ENCODE peak calls at places on chromosome 20, in seven cellular contexts. Y, F, G, K, W, N and D are unnamed samples.

GRCh38 chr20:30506100-30506499 is 751.4 kb upstream of the DEFB115 start:
- DNase-seq in F (no peak), K (no peak), G (peak), W (no peak), N (no peak), Y (no peak), D (no peak)

GRCh38 chr20:58432190-58432954 is 43.3 kb downstream of the VAPB start:
- DNase-seq in K (no peak), F (no peak), Y (no peak), N (no peak), W (no peak), G (no peak), D (peak)

GRCh38 chr20:39851459-39851858 is 837.6 kb downstream of the MAFB start:
- DNase-seq in W (no peak), F (no peak), K (no peak), Y (no peak), N (no peak), G (no peak), D (no peak)

GRCh38 chr20:24938498-24938897 is 10.6 kb upstream of the CST7 start:
- DNase-seq in N (no peak), K (no peak), F (no peak), G (no peak), Y (no peak), W (no peak), D (no peak)

GRCh38 chr20:33732166-33732970 is 572 bp downstream of the ZNF341 start:
- DNase-seq in F (no peak), W (peak), Y (peak), N (no peak), K (peak), G (no peak), D (peak)

GRCh38 chr20:45347297-45347935 is 808 bp downstream of the SDC4 start:
- DNase-seq in N (no peak), K (no peak), F (no peak), Y (peak), G (no peak), W (no peak), D (peak)

GRCh38 chr20:58246346-58246745 is 17.9 kb upstream of the ANKRD60 start:
- DNase-seq in G (no peak), W (peak), N (no peak), Y (no peak), F (no peak), K (no peak), D (no peak)

GRCh38 chr20:34318609-34319443 is 15.7 kb upstream of the AHCY start:
- DNase-seq in G (no peak), F (no peak), Y (no peak), W (no peak), N (no peak), K (no peak), D (no peak)

GRCh38 chr20:34328928-34329677 is 25.9 kb upstream of the AHCY start:
- DNase-seq in F (no peak), N (no peak), G (no peak), Y (no peak), W (no peak), K (no peak), D (no peak)

GRCh38 chr20:59010995-59011873 is 4.2 kb upstream of the CTSZ start:
- DNase-seq in N (no peak), F (no peak), Y (peak), W (no peak), K (no peak), G (no peak), D (peak)

GRCh38 chr20:56442381-56443365 is 25.8 kb upstream of the RTF2 start:
- DNase-seq in K (no peak), W (no peak), Y (no peak), F (no peak), N (no peak), G (no peak), D (peak)

GRCh38 chr20:46303176-46303956 is 4.9 kb downstream of the CDH22 start:
- DNase-seq in N (no peak), Y (no peak), W (no peak), K (no peak), G (no peak), F (no peak), D (no peak)

GRCh38 chr20:49276895-49277785 is 717 bp downstream of the ZNFX1 start:
- DNase-seq in G (no peak), N (peak), Y (no peak), F (peak), W (no peak), K (no peak), D (peak)

GRCh38 chr20:11366660-11367059 is 551.0 kb upstream of the BTBD3 start:
- DNase-seq in K (no peak), F (no peak), Y (no peak), G (no peak), W (no peak), N (no peak), D (no peak)

GRCh38 chr20:34874094-34874654 is 1.5 kb upstream of the GGT7 start:
- DNase-seq in N (peak), W (peak), G (no peak), Y (peak), F (peak), K (peak), D (peak)

GRCh38 chr20:40286991-40287531 is 402.0 kb downstream of the MAFB start:
- DNase-seq in K (no peak), N (no peak), G (no peak), F (peak), W (no peak), Y (peak), D (peak)

GRCh38 chr20:34049389-34049788 is 55.7 kb downstream of the RALY start:
- DNase-seq in N (no peak), G (no peak), W (no peak), K (no peak), Y (no peak), F (no peak), D (no peak)

GRCh38 chr20:12243327-12243726 is 325.6 kb downstream of the BTBD3 start:
- DNase-seq in W (no peak), Y (no peak), G (no peak), K (no peak), F (no peak), N (no peak), D (no peak)

GRCh38 chr20:34531608-34532265 is 15.5 kb downstream of the DYNLRB1 start:
- DNase-seq in W (no peak), F (peak), Y (no peak), K (no peak), G (no peak), N (no peak), D (peak)

GRCh38 chr20:16219182-16219581 is 354.1 kb downstream of the KIF16B start:
- DNase-seq in K (no peak), Y (no peak), W (no peak), F (no peak), G (no peak), N (no peak), D (no peak)

GRCh38 chr20:25487306-25487705 is 79.8 kb downstream of the GINS1 start:
- DNase-seq in W (no peak), N (no peak), F (no peak), G (no peak), K (no peak), Y (no peak), D (no peak)

GRCh38 chr20:64010711-64011237 is 25.2 kb upstream of the C20orf204 start:
- DNase-seq in N (no peak), W (no peak), Y (no peak), F (no peak), G (no peak), K (peak), D (no peak)

GRCh38 chr20:33370296-33370695 is 31.0 kb downstream of the CDK5RAP1 start:
- DNase-seq in G (no peak), F (no peak), N (no peak), W (no peak), K (no peak), Y (peak), D (no peak)

GRCh38 chr20:60056345-60057122 is 98.3 kb downstream of the CDH26 start:
- DNase-seq in N (no peak), W (no peak), K (no peak), Y (no peak), G (no peak), F (no peak), D (peak)

GRCh38 chr20:59006167-59006863 is 739 bp downstream of the CTSZ start:
- DNase-seq in K (no peak), N (no peak), F (peak), Y (no peak), G (no peak), W (no peak), D (peak)

GRCh38 chr20:14582855-14583254 is 245.4 kb upstream of the FLRT3 start:
- DNase-seq in Y (no peak), W (no peak), F (no peak), N (no peak), K (no peak), G (no peak), D (no peak)

GRCh38 chr20:10090588-10091166 is 55.9 kb downstream of the ANKEF1 start:
- DNase-seq in G (peak), N (peak), Y (peak), F (peak), K (no peak), W (peak), D (no peak)

GRCh38 chr20:57632286-57632685 is 12.1 kb upstream of the ZBP1 start:
- DNase-seq in Y (no peak), W (no peak), G (no peak), K (no peak), N (no peak), F (no peak), D (no peak)

GRCh38 chr20:33884633-33885032 is 73.5 kb downstream of the CHMP4B start:
- DNase-seq in Y (no peak), G (no peak), K (no peak), F (no peak), W (no peak), N (no peak), D (no peak)

GRCh38 chr20:57397693-57398108 is 6.5 kb downstream of the RBM38 start:
- DNase-seq in W (no peak), G (no peak), N (no peak), F (peak), Y (peak), K (no peak), D (peak)

GRCh38 chr20:53622247-53623114 is 28.8 kb upstream of the ZNF217 start:
- DNase-seq in F (no peak), W (no peak), N (no peak), Y (peak), K (peak), G (no peak), D (peak)

GRCh38 chr20:39302312-39302711 is 340.2 kb downstream of the DHX35 start:
- DNase-seq in Y (no peak), N (no peak), K (no peak), F (no peak), W (no peak), G (no peak), D (no peak)

GRCh38 chr20:5400164-5400762 is 83.5 kb upstream of the PROKR2 start:
- DNase-seq in Y (no peak), F (no peak), N (no peak), K (no peak), G (no peak), W (no peak), D (no peak)

GRCh38 chr20:58571942-58572666 is 56.9 kb upstream of the APCDD1L start:
- DNase-seq in W (no peak), F (no peak), G (no peak), K (no peak), N (no peak), Y (no peak), D (peak)

GRCh38 chr20:64139200-64140081 is 24.8 kb upstream of the MYT1 start:
- DNase-seq in Y (no peak), F (peak), W (no peak), N (no peak), K (no peak), G (no peak), D (peak)

GRCh38 chr20:22690616-22691179 is 106.3 kb upstream of the FOXA2 start:
- DNase-seq in N (no peak), F (no peak), K (no peak), Y (no peak), W (no peak), G (no peak), D (no peak)

GRCh38 chr20:53045941-53046340 is 73.8 kb downstream of the TSHZ2 start:
- DNase-seq in K (no peak), G (no peak), Y (no peak), F (no peak), N (no peak), W (no peak), D (no peak)

GRCh38 chr20:47677314-47678129 is 107.8 kb downstream of the SULF2 start:
- DNase-seq in N (peak), W (peak), G (peak), Y (peak), K (no peak), F (peak), D (no peak)

GRCh38 chr20:58084966-58085365 is 143.5 kb downstream of the ANKRD60 start:
- DNase-seq in W (no peak), G (no peak), F (no peak), N (no peak), Y (no peak), K (no peak), D (no peak)

GRCh38 chr20:16476032-16476431 is 97.2 kb downstream of the KIF16B start:
- DNase-seq in F (no peak), Y (no peak), N (peak), W (peak), G (no peak), K (peak), D (no peak)

GRCh38 chr20:2673453-2673852 is 9.4 kb upstream of the IDH3B start:
- DNase-seq in W (no peak), Y (no peak), F (no peak), N (no peak), G (no peak), K (no peak), D (no peak)
- TF ChIP-seq EP300 in W (no peak), Y (no peak), F (no peak), N (no peak), G (no peak), K (no peak), D (no peak)

GRCh38 chr20:20712004-20712473 is 405 bp downstream of the RALGAPA2 start:
- DNase-seq in Y (peak), K (no peak), F (no peak), N (no peak), G (no peak), W (no peak), D (no peak)
- TF ChIP-seq EP300 in Y (no peak), K (no peak), F (no peak), N (no peak), G (no peak), W (no peak), D (no peak)

GRCh38 chr20:635028-635427 is 18.0 kb downstream of the SRXN1 start:
- DNase-seq in Y (no peak), G (no peak), W (no peak), N (no peak), K (no peak), F (no peak), D (no peak)
- TF ChIP-seq EP300 in Y (no peak), G (no peak), W (no peak), N (no peak), K (no peak), F (no peak), D (no peak)

GRCh38 chr20:37471741-37472235 is 49.3 kb upstream of the NNAT start:
- DNase-seq in K (no peak), W (no peak), N (no peak), F (no peak), Y (no peak), G (no peak), D (no peak)

GRCh38 chr20:37474386-37474785 is 46.7 kb upstream of the NNAT start:
- DNase-seq in Y (no peak), K (no peak), F (no peak), N (no peak), W (no peak), G (no peak), D (peak)

GRCh38 chr20:37469531-37469930 is 51.5 kb upstream of the NNAT start:
- DNase-seq in W (no peak), K (no peak), F (no peak), N (no peak), Y (no peak), G (no peak), D (no peak)

GRCh38 chr20:37475258-37475657 is 45.8 kb upstream of the NNAT start:
- DNase-seq in K (no peak), W (no peak), N (no peak), Y (no peak), F (no peak), G (no peak), D (peak)

GRCh38 chr20:37473249-37474000 is 47.6 kb upstream of the NNAT start:
- DNase-seq in N (no peak), F (no peak), G (no peak), K (no peak), Y (no peak), W (no peak), D (peak)
- TF ChIP-seq EP300 in N (no peak), F (no peak), G (no peak), K (no peak), Y (no peak), W (no peak), D (no peak)

DNA sequence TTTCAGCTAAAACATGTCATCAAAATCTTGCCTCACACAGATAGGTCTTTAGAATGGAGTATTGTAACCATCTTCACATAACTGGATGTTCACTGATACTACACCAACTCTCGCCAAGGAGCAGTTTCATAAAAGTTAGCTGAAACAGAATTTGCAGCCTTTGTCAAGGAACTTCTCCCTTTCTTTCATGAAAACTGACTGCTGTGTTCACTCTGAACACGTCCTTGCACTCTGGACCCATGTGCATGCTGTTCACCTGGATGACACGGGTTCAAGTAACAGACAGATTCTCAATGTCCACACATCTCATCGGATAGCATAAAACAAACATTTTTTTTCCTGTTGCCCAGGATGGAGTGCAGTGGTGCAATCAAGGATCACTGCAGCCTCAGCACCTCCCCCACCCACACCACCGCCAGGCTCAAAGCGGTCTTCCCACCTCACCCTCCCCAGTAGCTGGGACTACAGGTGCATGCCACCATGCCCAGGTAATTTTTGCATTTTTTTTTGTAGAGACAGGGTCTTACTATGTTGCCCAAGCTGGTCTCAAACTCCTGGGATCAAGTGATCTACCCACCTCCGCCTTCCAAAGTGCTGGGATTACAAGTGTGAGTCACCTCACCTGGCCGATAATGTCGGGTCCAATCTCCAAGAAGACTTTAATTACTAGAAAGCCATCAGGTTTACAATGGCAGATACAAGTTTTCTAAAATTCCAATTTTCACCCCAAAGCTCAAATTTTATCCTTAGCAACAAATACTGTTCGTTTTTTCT is 9.4 kb downstream of the DIDO1 start:
- DNase-seq in G (no peak), F (no peak), K (no peak), Y (no peak), N (no peak), W (no peak), D (no peak)
- TF ChIP-seq EP300 in G (no peak), F (no peak), K (no peak), Y (no peak), N (no peak), W (no peak), D (no peak)

GRCh38 chr20:21301940-21302644 is 1.0 kb upstream of the XRN2 start:
- DNase-seq in K (no peak), G (no peak), W (no peak), F (no peak), Y (no peak), N (no peak), D (no peak)

GRCh38 chr20:21303872-21304586 is 898 bp downstream of the XRN2 start:
- DNase-seq in N (no peak), K (no peak), G (no peak), F (no peak), W (no peak), Y (no peak), D (no peak)

GRCh38 chr20:21308340-21308739 is 5.2 kb downstream of the XRN2 start:
- DNase-seq in G (no peak), Y (no peak), F (no peak), W (no peak), N (no peak), K (no peak), D (no peak)

GRCh38 chr20:21302645-21303060 is 478 bp upstream of the XRN2 start:
- DNase-seq in Y (no peak), F (no peak), K (no peak), N (no peak), G (no peak), W (no peak), D (no peak)

DNA sequence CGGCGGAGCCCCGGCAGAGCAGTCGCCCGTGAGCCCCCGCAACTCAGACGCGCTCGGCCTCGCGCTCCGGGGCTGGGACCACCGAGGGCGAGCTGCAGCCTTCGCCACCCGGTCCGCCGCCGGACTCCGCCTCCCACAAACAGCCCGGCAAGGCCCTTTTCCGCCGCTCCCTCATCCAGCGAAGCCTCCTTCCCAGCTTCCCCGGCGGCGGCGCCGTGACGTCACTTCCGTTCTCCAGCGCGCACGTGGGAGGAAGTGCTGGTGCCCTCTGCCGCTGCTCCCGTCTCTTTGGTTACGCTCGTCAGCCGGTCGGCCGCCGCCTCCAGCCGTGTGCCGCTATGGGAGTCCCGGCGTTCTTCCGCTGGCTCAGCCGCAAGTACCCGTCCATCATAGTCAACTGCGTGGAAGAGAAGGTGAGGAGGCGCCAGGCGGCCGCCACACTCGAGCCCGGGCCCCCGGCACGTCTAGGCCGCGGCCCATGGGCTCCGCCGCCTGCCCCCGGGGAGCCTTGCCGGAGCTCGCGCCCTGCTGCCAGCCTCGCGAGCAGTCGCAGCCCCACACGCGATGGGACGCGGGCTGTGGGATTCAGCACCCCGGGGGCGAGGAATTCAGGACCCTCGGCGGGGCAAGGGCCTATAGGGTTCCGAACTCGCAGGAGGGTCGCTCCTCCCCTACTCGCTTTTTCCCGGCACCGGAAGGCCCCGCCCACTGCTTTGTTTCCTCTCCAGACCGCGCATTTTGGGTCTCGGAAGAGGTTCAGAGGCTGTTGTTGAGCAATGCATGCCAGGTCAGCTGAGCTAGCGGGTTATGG is at the start of gene XRN2:
- DNase-seq in G (peak), W (peak), Y (peak), F (peak), N (peak), K (peak), D (peak)
- TF ChIP-seq EP300 in G (no peak), W (no peak), Y (no peak), F (no peak), N (peak), K (no peak), D (no peak)

GRCh38 chr20:51750037-51750769 is 18.0 kb downstream of the ATP9A start:
- DNase-seq in G (no peak), Y (peak), W (peak), K (no peak), F (peak), N (no peak), D (peak)
- TF ChIP-seq EP300 in G (no peak), Y (no peak), W (peak), K (no peak), F (no peak), N (no peak), D (no peak)

GRCh38 chr20:19336601-19337000 is 124.2 kb downstream of the SLC24A3 start:
- DNase-seq in G (no peak), Y (no peak), W (no peak), N (no peak), K (no peak), F (no peak), D (no peak)
- TF ChIP-seq EP300 in G (no peak), Y (no peak), W (no peak), N (no peak), K (no peak), F (no peak), D (no peak)

GRCh38 chr20:51153867-51154707 is 131.2 kb upstream of the KCNG1 start:
- DNase-seq in W (no peak), Y (no peak), N (no peak), F (no peak), K (no peak), G (no peak), D (no peak)
- TF ChIP-seq EP300 in W (no peak), Y (no peak), N (no peak), F (no peak), K (no peak), G (no peak), D (no peak)